ENCODE peak calls at places on chromosome 19, in seven cellular contexts. One of them, this sample, is unnamed.

GRCh38 chr19:32131037-32131436 is 214.4 kb upstream of the ZNF507 start:
- DNase-seq in IMR-90: no peak
- DNase-seq in transverse colon: no peak
- DNase-seq in PC-9: no peak
- DNase-seq in body of pancreas: no peak
- DNase-seq in tibial nerve: no peak
- DNase-seq in kidney epithelial cell: no peak
- DNase-seq in this sample: no peak

GRCh38 chr19:35380450-35381124 is 9.7 kb downstream of the GPR42 start:
- DNase-seq in kidney epithelial cell: no peak
- DNase-seq in IMR-90: no peak
- DNase-seq in body of pancreas: no peak
- DNase-seq in PC-9: no peak
- DNase-seq in tibial nerve: no peak
- DNase-seq in transverse colon: no peak
- DNase-seq in this sample: no peak

GRCh38 chr19:2252481-2253105 is 3.5 kb downstream of the AMH start:
- DNase-seq in PC-9: no peak
- DNase-seq in IMR-90: no peak
- DNase-seq in kidney epithelial cell: no peak
- DNase-seq in tibial nerve: no peak
- DNase-seq in transverse colon: no peak
- DNase-seq in body of pancreas: no peak
- DNase-seq in this sample: no peak

GRCh38 chr19:34155686-34156085 is 16.6 kb upstream of the LSM14A start:
- DNase-seq in IMR-90: peak
- DNase-seq in body of pancreas: no peak
- DNase-seq in kidney epithelial cell: no peak
- DNase-seq in tibial nerve: no peak
- DNase-seq in PC-9: no peak
- DNase-seq in transverse colon: no peak
- DNase-seq in this sample: no peak

GRCh38 chr19:45643927-45644771 is 5.0 kb upstream of the EML2 start:
- DNase-seq in kidney epithelial cell: no peak
- DNase-seq in body of pancreas: no peak
- DNase-seq in PC-9: no peak
- DNase-seq in transverse colon: no peak
- DNase-seq in IMR-90: no peak
- DNase-seq in tibial nerve: no peak
- DNase-seq in this sample: no peak

GRCh38 chr19:16342002-16342715 is 17.5 kb downstream of the KLF2 start:
- DNase-seq in body of pancreas: no peak
- DNase-seq in kidney epithelial cell: no peak
- DNase-seq in PC-9: no peak
- DNase-seq in tibial nerve: no peak
- DNase-seq in IMR-90: no peak
- DNase-seq in transverse colon: peak
- DNase-seq in this sample: no peak

GRCh38 chr19:3536429-3537100 is 2.4 kb upstream of the TEKTIP1 start:
- DNase-seq in IMR-90: no peak
- DNase-seq in PC-9: no peak
- DNase-seq in body of pancreas: no peak
- DNase-seq in tibial nerve: peak
- DNase-seq in transverse colon: no peak
- DNase-seq in kidney epithelial cell: no peak
- DNase-seq in this sample: no peak

GRCh38 chr19:35206379-35206778 is 22.2 kb downstream of the FAM187B start:
- DNase-seq in IMR-90: no peak
- DNase-seq in tibial nerve: no peak
- DNase-seq in body of pancreas: no peak
- DNase-seq in kidney epithelial cell: no peak
- DNase-seq in PC-9: no peak
- DNase-seq in transverse colon: peak
- DNase-seq in this sample: no peak

GRCh38 chr19:46678110-46678732 is 17.2 kb upstream of the DACT3 start:
- DNase-seq in tibial nerve: no peak
- DNase-seq in transverse colon: no peak
- DNase-seq in IMR-90: no peak
- DNase-seq in PC-9: peak
- DNase-seq in body of pancreas: peak
- DNase-seq in kidney epithelial cell: no peak
- DNase-seq in this sample: no peak

GRCh38 chr19:52492991-52493470 is 34.4 kb upstream of the ZNF808 start:
- DNase-seq in PC-9: no peak
- DNase-seq in tibial nerve: no peak
- DNase-seq in transverse colon: no peak
- DNase-seq in IMR-90: no peak
- DNase-seq in kidney epithelial cell: no peak
- DNase-seq in body of pancreas: no peak
- DNase-seq in this sample: no peak

GRCh38 chr19:15142313-15142712 is 35.1 kb downstream of the SYDE1 start:
- DNase-seq in tibial nerve: no peak
- DNase-seq in transverse colon: no peak
- DNase-seq in PC-9: no peak
- DNase-seq in IMR-90: no peak
- DNase-seq in body of pancreas: no peak
- DNase-seq in kidney epithelial cell: no peak
- DNase-seq in this sample: no peak

GRCh38 chr19:42023121-42023942 is 29.3 kb upstream of the ATP1A3 start:
- DNase-seq in transverse colon: peak
- DNase-seq in kidney epithelial cell: no peak
- DNase-seq in PC-9: peak
- DNase-seq in body of pancreas: no peak
- DNase-seq in IMR-90: peak
- DNase-seq in tibial nerve: no peak
- DNase-seq in this sample: no peak

GRCh38 chr19:46841458-46842083 is 9.1 kb downstream of the AP2S1 start:
- DNase-seq in transverse colon: peak
- DNase-seq in PC-9: peak
- DNase-seq in kidney epithelial cell: no peak
- DNase-seq in tibial nerve: peak
- DNase-seq in IMR-90: peak
- DNase-seq in body of pancreas: no peak
- DNase-seq in this sample: no peak

GRCh38 chr19:38433268-38433733 is at the start of gene RYR1:
- DNase-seq in transverse colon: peak
- DNase-seq in kidney epithelial cell: no peak
- DNase-seq in tibial nerve: peak
- DNase-seq in body of pancreas: no peak
- DNase-seq in PC-9: peak
- DNase-seq in IMR-90: no peak
- DNase-seq in this sample: no peak

GRCh38 chr19:13024958-13025653 is 29.8 kb downstream of the NFIX start:
- DNase-seq in PC-9: no peak
- DNase-seq in tibial nerve: no peak
- DNase-seq in kidney epithelial cell: no peak
- DNase-seq in body of pancreas: no peak
- DNase-seq in transverse colon: peak
- DNase-seq in IMR-90: no peak
- DNase-seq in this sample: no peak

GRCh38 chr19:35266904-35267817 is 1.6 kb upstream of the USF2 start:
- DNase-seq in IMR-90: peak
- DNase-seq in kidney epithelial cell: no peak
- DNase-seq in body of pancreas: peak
- DNase-seq in transverse colon: peak
- DNase-seq in PC-9: peak
- DNase-seq in tibial nerve: peak
- DNase-seq in this sample: no peak

GRCh38 chr19:32889137-32889934 is 19.8 kb upstream of the SLC7A9 start:
- DNase-seq in kidney epithelial cell: no peak
- DNase-seq in PC-9: no peak
- DNase-seq in tibial nerve: no peak
- DNase-seq in body of pancreas: no peak
- DNase-seq in transverse colon: no peak
- DNase-seq in IMR-90: no peak
- DNase-seq in this sample: no peak

GRCh38 chr19:43132696-43133095 is 50.2 kb upstream of the PSG2 start:
- DNase-seq in PC-9: no peak
- DNase-seq in kidney epithelial cell: no peak
- DNase-seq in IMR-90: peak
- DNase-seq in transverse colon: no peak
- DNase-seq in body of pancreas: no peak
- DNase-seq in tibial nerve: no peak
- DNase-seq in this sample: no peak

GRCh38 chr19:53649746-53650593 is 18.2 kb downstream of the DPRX start:
- DNase-seq in tibial nerve: no peak
- DNase-seq in transverse colon: no peak
- DNase-seq in body of pancreas: no peak
- DNase-seq in kidney epithelial cell: no peak
- DNase-seq in PC-9: no peak
- DNase-seq in IMR-90: no peak
- DNase-seq in this sample: no peak

GRCh38 chr19:53647792-53648191 is 16.0 kb downstream of the DPRX start:
- DNase-seq in IMR-90: no peak
- DNase-seq in PC-9: no peak
- DNase-seq in tibial nerve: no peak
- DNase-seq in kidney epithelial cell: no peak
- DNase-seq in transverse colon: no peak
- DNase-seq in body of pancreas: no peak
- DNase-seq in this sample: no peak

GRCh38 chr19:53646144-53646543 is 14.3 kb downstream of the DPRX start:
- DNase-seq in PC-9: no peak
- DNase-seq in IMR-90: no peak
- DNase-seq in tibial nerve: no peak
- DNase-seq in kidney epithelial cell: no peak
- DNase-seq in transverse colon: no peak
- DNase-seq in body of pancreas: no peak
- DNase-seq in this sample: no peak

GRCh38 chr19:53644061-53644816 is 12.4 kb downstream of the DPRX start:
- DNase-seq in tibial nerve: no peak
- DNase-seq in transverse colon: no peak
- DNase-seq in body of pancreas: no peak
- DNase-seq in PC-9: no peak
- DNase-seq in kidney epithelial cell: no peak
- DNase-seq in IMR-90: no peak
- DNase-seq in this sample: no peak

GRCh38 chr19:53647350-53647749 is 15.6 kb downstream of the DPRX start:
- DNase-seq in PC-9: no peak
- DNase-seq in IMR-90: no peak
- DNase-seq in tibial nerve: no peak
- DNase-seq in kidney epithelial cell: no peak
- DNase-seq in transverse colon: no peak
- DNase-seq in body of pancreas: no peak
- DNase-seq in this sample: no peak
- H3K4me3 ChIP-seq in PC-9: no peak
- H3K4me3 ChIP-seq in IMR-90: no peak
- H3K4me3 ChIP-seq in tibial nerve: no peak
- H3K4me3 ChIP-seq in kidney epithelial cell: no peak
- H3K4me3 ChIP-seq in transverse colon: no peak
- H3K4me3 ChIP-seq in body of pancreas: no peak
- H3K4me3 ChIP-seq in this sample: no peak

GRCh38 chr19:40584007-40584406 is 7.3 kb downstream of the SHKBP1 start:
- DNase-seq in PC-9: no peak
- DNase-seq in body of pancreas: no peak
- DNase-seq in transverse colon: no peak
- DNase-seq in tibial nerve: no peak
- DNase-seq in kidney epithelial cell: no peak
- DNase-seq in IMR-90: no peak
- DNase-seq in this sample: no peak
- TF ChIP-seq CTCF in PC-9: peak
- TF ChIP-seq CTCF in body of pancreas: no peak
- TF ChIP-seq CTCF in transverse colon: no peak
- TF ChIP-seq CTCF in tibial nerve: no peak
- TF ChIP-seq CTCF in kidney epithelial cell: peak
- TF ChIP-seq CTCF in IMR-90: peak
- TF ChIP-seq CTCF in this sample: no peak

DNA sequence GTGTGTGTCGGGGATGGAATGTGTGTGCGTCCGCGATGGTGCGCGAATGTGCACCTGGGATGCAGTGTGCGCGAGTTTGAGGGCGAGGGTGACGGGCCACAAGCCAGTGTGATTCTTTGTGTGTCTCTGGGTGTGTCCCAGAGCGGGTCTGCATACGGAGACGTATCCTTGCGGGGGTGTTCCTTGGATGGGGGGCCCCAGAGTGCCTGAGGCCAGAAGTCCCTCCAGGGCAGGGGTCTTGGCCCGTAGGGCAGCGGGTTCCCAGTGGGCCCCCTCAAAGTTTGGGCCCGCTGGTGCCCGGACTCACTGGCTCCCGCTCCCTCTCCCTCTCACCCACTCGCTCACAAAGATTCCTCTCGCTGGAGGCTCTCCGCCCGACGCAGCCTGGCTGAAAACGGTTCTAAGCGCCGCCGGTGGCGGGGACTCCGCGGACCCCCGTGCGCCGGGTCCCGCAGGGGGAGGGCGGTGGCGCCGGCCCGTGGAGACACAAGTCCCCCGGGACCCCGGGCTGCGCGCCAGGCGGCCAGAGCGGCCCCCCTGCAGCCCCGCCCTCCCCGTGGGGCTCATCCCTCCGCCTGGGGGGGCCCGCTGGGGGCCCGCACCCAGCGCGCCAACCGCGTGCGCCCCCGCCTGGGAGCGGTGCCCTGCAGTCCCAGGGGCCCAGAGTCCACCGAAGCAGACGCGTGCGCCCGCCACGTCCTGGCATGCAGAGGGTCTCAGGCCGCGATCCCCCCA is 886 bp downstream of the CRLF1 start:
- DNase-seq in PC-9: no peak
- DNase-seq in kidney epithelial cell: no peak
- DNase-seq in IMR-90: no peak
- DNase-seq in transverse colon: no peak
- DNase-seq in body of pancreas: no peak
- DNase-seq in tibial nerve: no peak
- DNase-seq in this sample: no peak
- H3K4me3 ChIP-seq in PC-9: no peak
- H3K4me3 ChIP-seq in kidney epithelial cell: peak
- H3K4me3 ChIP-seq in IMR-90: no peak
- H3K4me3 ChIP-seq in transverse colon: no peak
- H3K4me3 ChIP-seq in body of pancreas: no peak
- H3K4me3 ChIP-seq in tibial nerve: peak
- H3K4me3 ChIP-seq in this sample: no peak

GRCh38 chr19:48123907-48124675 is 13.5 kb upstream of the PLA2G4C start:
- DNase-seq in body of pancreas: no peak
- DNase-seq in transverse colon: no peak
- DNase-seq in kidney epithelial cell: peak
- DNase-seq in IMR-90: peak
- DNase-seq in PC-9: peak
- DNase-seq in tibial nerve: no peak
- DNase-seq in this sample: no peak
- TF ChIP-seq CTCF in body of pancreas: no peak
- TF ChIP-seq CTCF in transverse colon: no peak
- TF ChIP-seq CTCF in kidney epithelial cell: peak
- TF ChIP-seq CTCF in IMR-90: peak
- TF ChIP-seq CTCF in PC-9: no peak
- TF ChIP-seq CTCF in tibial nerve: no peak
- TF ChIP-seq CTCF in this sample: no peak

DNA sequence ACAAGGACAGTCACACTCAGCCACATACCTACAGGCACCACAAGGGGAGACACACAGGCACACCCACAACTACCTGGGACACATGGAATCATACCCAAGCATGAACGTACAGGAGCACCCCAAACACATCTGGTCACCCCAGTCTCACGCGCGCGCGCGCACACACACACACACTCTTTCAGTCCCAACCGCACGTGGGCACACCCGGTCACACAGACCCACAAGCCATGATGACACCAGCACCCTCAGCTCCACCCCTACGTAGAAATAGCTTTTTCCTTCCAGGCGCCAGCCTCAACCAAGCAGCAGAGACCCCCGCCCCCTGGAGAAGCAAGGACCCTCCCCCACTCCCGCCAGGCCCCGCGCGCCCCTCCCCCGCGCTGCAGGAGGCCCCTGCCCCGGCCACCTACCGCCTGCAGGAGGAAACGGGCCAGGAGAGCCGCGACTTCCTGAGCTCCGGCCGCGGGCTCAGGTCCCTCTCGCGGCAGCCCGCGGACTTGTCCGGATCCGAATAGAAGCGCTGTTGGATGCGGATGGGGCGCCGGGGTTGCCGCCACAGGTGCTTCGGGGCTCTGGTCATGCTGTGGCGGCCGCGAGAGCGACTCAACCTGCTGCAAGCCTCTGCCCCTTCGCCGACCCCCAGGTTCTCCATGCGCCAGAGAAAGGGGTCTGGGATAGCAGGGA is 6.4 kb upstream of the PDE4C start:
- DNase-seq in kidney epithelial cell: no peak
- DNase-seq in PC-9: no peak
- DNase-seq in transverse colon: no peak
- DNase-seq in body of pancreas: no peak
- DNase-seq in tibial nerve: no peak
- DNase-seq in IMR-90: no peak
- DNase-seq in this sample: no peak
- H3K4me3 ChIP-seq in kidney epithelial cell: no peak
- H3K4me3 ChIP-seq in PC-9: no peak
- H3K4me3 ChIP-seq in transverse colon: no peak
- H3K4me3 ChIP-seq in body of pancreas: no peak
- H3K4me3 ChIP-seq in tibial nerve: no peak
- H3K4me3 ChIP-seq in IMR-90: no peak
- H3K4me3 ChIP-seq in this sample: no peak

This sample was measured in LNCaP clone FGC.